ENCODE peak calls at places on chromosomes 11 and 22, in four cellular contexts. One of them, this sample, is unnamed.

GRCh38 chr11:130181295-130182272 is 22.0 kb downstream of the ST14 start:
- DNase-seq in uterus: no peak
- DNase-seq in neuronal stem cell: no peak
- DNase-seq in cardiac muscle cell: peak; percentile 56
- DNase-seq in this sample: no peak

GRCh38 chr11:113305440-113306336 is 8.7 kb upstream of the TTC12 start:
- DNase-seq in neuronal stem cell: peak; percentile 49
- DNase-seq in cardiac muscle cell: peak; percentile 78
- DNase-seq in uterus: peak; percentile 60
- DNase-seq in this sample: peak; percentile 76

GRCh38 chr22:46825145-46825544 is 62.7 kb downstream of the TBC1D22A start:
- DNase-seq in cardiac muscle cell: no peak
- DNase-seq in neuronal stem cell: no peak
- DNase-seq in uterus: no peak
- DNase-seq in this sample: no peak

GRCh38 chr11:128963744-128964340 is 21.2 kb upstream of the TP53AIP1 start:
- DNase-seq in uterus: no peak
- DNase-seq in cardiac muscle cell: no peak
- DNase-seq in neuronal stem cell: no peak
- DNase-seq in this sample: no peak

GRCh38 chr22:16959345-16959930 is 48.6 kb downstream of the GAB4 start:
- DNase-seq in neuronal stem cell: no peak
- DNase-seq in uterus: no peak
- DNase-seq in cardiac muscle cell: no peak
- DNase-seq in this sample: no peak

GRCh38 chr11:9861860-9862725 is 198.2 kb downstream of the SWAP70 start:
- DNase-seq in neuronal stem cell: peak; percentile 44
- DNase-seq in uterus: peak; percentile 57
- DNase-seq in cardiac muscle cell: peak; percentile 60
- DNase-seq in this sample: peak; percentile 2

GRCh38 chr22:49046546-49047305 is 780.9 kb downstream of the BRD1 start:
- DNase-seq in uterus: peak; percentile 43
- DNase-seq in cardiac muscle cell: peak; percentile 73
- DNase-seq in neuronal stem cell: peak; percentile 68
- DNase-seq in this sample: peak; percentile 29

GRCh38 chr22:44584256-44584902 is 86.3 kb upstream of the RTL6 start:
- DNase-seq in neuronal stem cell: no peak
- DNase-seq in uterus: peak; percentile 12
- DNase-seq in cardiac muscle cell: no peak
- DNase-seq in this sample: no peak

GRCh38 chr22:43742551-43742950 is 69.6 kb downstream of the EFCAB6 start:
- DNase-seq in neuronal stem cell: no peak
- DNase-seq in cardiac muscle cell: no peak
- DNase-seq in uterus: no peak
- DNase-seq in this sample: no peak

GRCh38 chr22:28222976-28223375 is 303.9 kb upstream of the PITPNB start:
- DNase-seq in uterus: no peak
- DNase-seq in neuronal stem cell: no peak
- DNase-seq in cardiac muscle cell: no peak
- DNase-seq in this sample: no peak

GRCh38 chr11:3984896-3985295 is 109.7 kb upstream of the RRM1 start:
- DNase-seq in neuronal stem cell: peak; percentile 26
- DNase-seq in uterus: no peak
- DNase-seq in cardiac muscle cell: peak; percentile 20
- DNase-seq in this sample: no peak

DNA sequence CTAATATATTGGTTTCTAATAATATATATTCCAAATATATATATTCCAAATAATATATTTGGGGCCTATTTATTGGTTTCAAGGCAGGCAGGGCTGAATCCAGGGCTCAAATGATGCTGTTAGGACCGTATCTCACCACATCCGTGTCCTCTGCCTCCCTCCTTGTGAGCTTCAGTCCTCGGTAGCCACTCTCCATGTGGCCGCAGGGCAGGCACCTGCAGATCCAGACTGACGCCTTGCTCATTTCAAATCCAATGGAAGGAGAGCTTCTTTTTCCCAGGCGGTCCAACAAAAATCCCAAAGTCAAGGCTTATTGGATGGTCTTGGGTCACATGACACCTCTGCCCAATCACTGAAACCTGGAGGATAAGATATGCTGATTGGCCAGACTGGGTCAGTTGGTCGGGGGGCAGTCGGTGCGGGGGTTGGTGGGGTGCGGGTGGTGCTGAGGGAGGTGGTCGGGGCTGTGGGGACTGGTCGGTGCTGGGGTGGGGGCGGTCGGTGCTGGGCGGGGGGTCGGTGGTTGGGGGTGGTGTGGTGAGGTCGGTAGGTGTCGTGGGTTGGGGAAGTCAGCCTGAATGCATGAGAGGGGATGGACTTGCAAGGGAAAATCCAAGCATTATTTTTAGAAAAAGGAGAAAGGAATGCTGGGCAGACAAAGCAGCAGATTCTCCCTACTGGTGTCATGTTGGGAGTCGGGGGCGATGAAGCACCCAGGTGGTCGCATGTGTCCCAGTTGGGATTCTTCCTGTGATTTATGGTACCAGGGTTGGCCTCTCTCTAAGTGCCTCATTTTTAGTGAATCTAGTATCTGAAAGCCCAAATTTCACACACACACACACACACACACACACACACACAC is 89.5 kb downstream of the TP53I11 start:
- DNase-seq in cardiac muscle cell: no peak
- DNase-seq in neuronal stem cell: no peak
- DNase-seq in uterus: no peak
- DNase-seq in this sample: no peak
- H3K27ac ChIP-seq in cardiac muscle cell: peak overlapping the region; percentile 90
- H3K27ac ChIP-seq in neuronal stem cell: peak overlapping the region; percentile 99
- H3K27ac ChIP-seq in uterus: peak overlapping the region; percentile 94
- H3K27ac ChIP-seq in this sample: no peak overlapping the region

GRCh38 chr22:31247726-31248125 is 35.6 kb downstream of the LIMK2 start:
- DNase-seq in neuronal stem cell: no peak
- DNase-seq in uterus: no peak
- DNase-seq in cardiac muscle cell: no peak
- DNase-seq in this sample: no peak
- H3K27ac ChIP-seq in neuronal stem cell: peak overlapping the region; percentile 73
- H3K27ac ChIP-seq in uterus: peak overlapping the region; percentile 55
- H3K27ac ChIP-seq in cardiac muscle cell: peak overlapping the region; percentile 63
- H3K27ac ChIP-seq in this sample: no peak overlapping the region

DNA sequence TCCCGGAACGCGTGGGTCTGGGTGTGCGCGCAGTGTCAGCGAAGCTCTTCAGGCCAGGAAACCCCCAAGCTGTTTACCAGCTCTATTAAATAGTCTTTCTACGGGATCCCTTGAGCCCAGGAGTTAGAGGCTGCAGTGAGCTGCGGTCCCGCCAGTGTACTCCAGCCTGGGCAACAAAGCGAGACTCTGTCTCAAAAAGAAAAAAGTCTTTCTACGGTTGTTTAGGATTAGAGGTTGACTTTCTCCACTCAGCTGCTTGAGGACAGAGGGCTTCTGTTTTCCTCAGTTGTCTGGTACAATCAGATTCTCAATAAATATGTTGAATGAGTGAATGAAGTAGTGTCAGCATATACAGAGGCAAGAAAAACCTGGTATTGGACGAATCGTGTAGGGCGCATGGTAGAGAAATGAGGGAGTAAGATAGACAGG is 616 bp downstream of the SART1 start:
- DNase-seq in neuronal stem cell: no peak
- DNase-seq in uterus: no peak
- DNase-seq in cardiac muscle cell: no peak
- DNase-seq in this sample: no peak
- H3K27ac ChIP-seq in neuronal stem cell: no peak overlapping the region
- H3K27ac ChIP-seq in uterus: peak overlapping the region; percentile 81
- H3K27ac ChIP-seq in cardiac muscle cell: peak overlapping the region; percentile 90
- H3K27ac ChIP-seq in this sample: no peak overlapping the region

GRCh38 chr11:118638726-118639125 is 31.3 kb downstream of the PHLDB1 start:
- DNase-seq in cardiac muscle cell: no peak
- DNase-seq in uterus: no peak
- DNase-seq in neuronal stem cell: no peak
- DNase-seq in this sample: no peak

GRCh38 chr11:118640332-118641154 is 33.1 kb downstream of the PHLDB1 start:
- DNase-seq in uterus: no peak
- DNase-seq in neuronal stem cell: no peak
- DNase-seq in cardiac muscle cell: no peak
- DNase-seq in this sample: no peak

GRCh38 chr11:118636569-118637290 is 29.3 kb downstream of the PHLDB1 start:
- DNase-seq in cardiac muscle cell: no peak
- DNase-seq in neuronal stem cell: no peak
- DNase-seq in uterus: no peak
- DNase-seq in this sample: no peak

GRCh38 chr11:118641463-118642019 is 34.1 kb downstream of the PHLDB1 start:
- DNase-seq in cardiac muscle cell: no peak
- DNase-seq in neuronal stem cell: no peak
- DNase-seq in uterus: no peak
- DNase-seq in this sample: no peak

GRCh38 chr11:118639899-118640298 is 32.5 kb downstream of the PHLDB1 start:
- DNase-seq in neuronal stem cell: no peak
- DNase-seq in cardiac muscle cell: no peak
- DNase-seq in uterus: no peak
- DNase-seq in this sample: no peak
- H3K27ac ChIP-seq in neuronal stem cell: no peak overlapping the region
- H3K27ac ChIP-seq in cardiac muscle cell: no peak overlapping the region
- H3K27ac ChIP-seq in uterus: no peak overlapping the region
- H3K27ac ChIP-seq in this sample: no peak overlapping the region

DNA sequence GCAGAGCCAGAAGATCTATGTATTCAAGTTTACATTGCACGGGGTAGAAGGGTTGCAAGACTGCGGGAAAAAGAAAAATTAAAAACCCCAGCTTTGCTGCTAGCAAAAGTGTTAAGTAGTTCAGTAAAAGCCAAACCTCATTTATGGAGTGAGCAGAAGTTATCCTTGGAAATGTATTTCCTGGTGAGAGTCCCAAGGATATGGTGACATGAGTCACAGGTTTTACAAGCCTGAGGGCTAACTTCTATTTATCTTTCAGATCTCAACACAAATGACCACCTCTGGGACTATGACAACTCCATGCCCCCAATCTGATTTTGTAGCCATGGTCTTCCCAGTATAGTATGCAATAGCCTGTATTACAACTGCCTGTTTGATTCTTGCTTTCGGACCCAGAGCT is 26.1 kb downstream of the ABTB2 start:
- DNase-seq in uterus: no peak
- DNase-seq in cardiac muscle cell: no peak
- DNase-seq in neuronal stem cell: no peak
- DNase-seq in this sample: no peak
- H3K27ac ChIP-seq in uterus: no peak overlapping the region
- H3K27ac ChIP-seq in cardiac muscle cell: no peak overlapping the region
- H3K27ac ChIP-seq in neuronal stem cell: no peak overlapping the region
- H3K27ac ChIP-seq in this sample: no peak overlapping the region

GRCh38 chr11:8809605-8810272 is 101.2 kb upstream of the AKIP1 start:
- DNase-seq in neuronal stem cell: no peak
- DNase-seq in cardiac muscle cell: peak; percentile 35
- DNase-seq in uterus: no peak
- DNase-seq in this sample: no peak
- H3K27ac ChIP-seq in neuronal stem cell: peak overlapping the region; percentile 77
- H3K27ac ChIP-seq in cardiac muscle cell: peak overlapping the region; percentile 95
- H3K27ac ChIP-seq in uterus: peak overlapping the region; percentile 96
- H3K27ac ChIP-seq in this sample: peak overlapping the region; percentile 78

This sample was measured in caudate nucleus.